ENCODE peak calls at places on chromosome 6, in four cellular contexts. P is heart left ventricle, R is upper lobe of left lung, B is prostate gland. L is an unnamed sample.
A peak's percentile ranks its signal among the peaks of the same experiment; 100 is the strongest.

GRCh38 chr6:157172088-157172768 is 151.1 kb downstream of the TMEM242 start:
- DNase-seq in B (no peak), P (no peak), R (no peak), L (no peak)

GRCh38 chr6:140264451-140264850 is 890.0 kb upstream of the CITED2 start:
- DNase-seq in B (no peak), R (no peak), P (no peak), L (no peak)

GRCh38 chr6:37906121-37906520 is 86.6 kb downstream of the ZFAND3 start:
- DNase-seq in P (no peak), B (no peak), R (no peak), L (no peak)

GRCh38 chr6:15526129-15526764 is 136.6 kb downstream of the DTNBP1 start:
- DNase-seq in P (no peak), R (no peak), B (no peak), L (no peak)

GRCh38 chr6:105587349-105588115 is 184.7 kb upstream of the PREP start:
- DNase-seq in P (no peak), B (no peak), R (no peak), L (no peak)

GRCh38 chr6:19757036-19757435 is 80.1 kb upstream of the ID4 start:
- DNase-seq in R (no peak), P (no peak), B (no peak), L (no peak)

GRCh38 chr6:104633125-104633524 is 226.6 kb downstream of the HACE1 start:
- DNase-seq in R (no peak), B (no peak), P (no peak), L (no peak)

GRCh38 chr6:27669278-27669797 is 196.4 kb upstream of the ZNF184 start:
- DNase-seq in R (no peak), P (no peak), B (no peak), L (no peak)

GRCh38 chr6:85008311-85009015 is 244.1 kb upstream of the TBX18 start:
- DNase-seq in B (no peak), R (no peak), P (no peak), L (no peak)

GRCh38 chr6:14550817-14551216 is 433.2 kb downstream of the CD83 start:
- DNase-seq in R (no peak), P (peak; percentile 55), B (no peak), L (no peak)

GRCh38 chr6:36154286-36154685 is 24.0 kb downstream of the MAPK13 start:
- DNase-seq in P (no peak), R (peak; percentile 46), B (peak; percentile 41), L (no peak)

GRCh38 chr6:127120787-127121636 is 2.5 kb downstream of the RSPO3 start:
- DNase-seq in B (peak; percentile 36), P (peak; percentile 59), R (peak; percentile 77), L (no peak)

GRCh38 chr6:37942606-37943376 is 123.3 kb downstream of the ZFAND3 start:
- DNase-seq in B (no peak), P (no peak), R (no peak), L (no peak)

GRCh38 chr6:44150317-44150917 is 8.2 kb upstream of the CAPN11 start:
- DNase-seq in B (no peak), P (no peak), R (no peak), L (no peak)

GRCh38 chr6:44154067-44154466 is 4.6 kb upstream of the CAPN11 start:
- DNase-seq in R (no peak), B (no peak), P (no peak), L (no peak)

GRCh38 chr6:44151348-44152108 is 7.1 kb upstream of the CAPN11 start:
- DNase-seq in P (peak; percentile 75), R (peak; percentile 81), B (peak; percentile 68), L (no peak)

GRCh38 chr6:44152533-44152932 is 6.1 kb upstream of the CAPN11 start:
- DNase-seq in B (no peak), P (no peak), R (no peak), L (no peak)

GRCh38 chr6:44152109-44152461 is 6.5 kb upstream of the CAPN11 start:
- DNase-seq in P (no peak), R (no peak), B (no peak), L (no peak)
- TF ChIP-seq CTCF in P (no peak), R (no peak), B (no peak), L (peak; percentile 32)

GRCh38 chr6:40932953-40933352 is 106.1 kb downstream of the UNC5CL start:
- DNase-seq in R (no peak), P (no peak), B (no peak), L (no peak)
- H3K27ac ChIP-seq in R (no peak overlapping the region), P (no peak overlapping the region), B (no peak overlapping the region), L (no peak overlapping the region)

GRCh38 chr6:35090734-35091133 is 50.4 kb downstream of the TCP11 start:
- DNase-seq in R (no peak), P (no peak), B (no peak), L (no peak)
- H3K4me1 ChIP-seq in R (peaks cover 19% of the 10 kb centered on the region), P (peaks cover 48% of the 10 kb centered on the region), B (no peaks in the 10 kb centered on the region), L (peaks cover 46% of the 10 kb centered on the region)

DNA sequence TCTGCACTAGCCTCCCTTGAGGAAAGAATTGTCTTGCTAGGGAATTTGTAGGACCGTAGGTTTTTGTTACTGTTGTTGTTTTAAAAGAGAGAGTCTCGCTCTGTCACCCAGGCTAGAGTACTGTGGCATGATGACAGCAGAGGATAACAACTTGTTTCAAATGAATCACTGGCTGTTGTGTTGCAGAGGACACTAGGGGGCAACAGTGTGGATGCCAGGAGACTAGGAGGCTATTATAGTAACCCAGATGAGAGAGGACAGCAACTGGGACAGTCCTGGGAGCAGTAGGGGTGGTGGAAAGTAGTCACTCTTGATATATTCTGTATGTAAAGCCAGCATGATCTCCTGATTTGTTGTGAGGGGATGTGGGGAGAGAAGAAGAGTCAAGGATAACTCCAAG is 41.8 kb upstream of the LAMA4 start:
- DNase-seq in B (no peak), R (no peak), P (no peak), L (no peak)
- TF ChIP-seq CTCF in B (no peak), R (no peak), P (no peak), L (no peak)

GRCh38 chr6:133047065-133047665 is 194.0 kb upstream of the EYA4 start:
- DNase-seq in R (no peak), P (no peak), B (no peak), L (no peak)
- H3K27ac ChIP-seq in R (no peak overlapping the region), P (no peak overlapping the region), B (no peak overlapping the region), L (no peak overlapping the region)

DNA sequence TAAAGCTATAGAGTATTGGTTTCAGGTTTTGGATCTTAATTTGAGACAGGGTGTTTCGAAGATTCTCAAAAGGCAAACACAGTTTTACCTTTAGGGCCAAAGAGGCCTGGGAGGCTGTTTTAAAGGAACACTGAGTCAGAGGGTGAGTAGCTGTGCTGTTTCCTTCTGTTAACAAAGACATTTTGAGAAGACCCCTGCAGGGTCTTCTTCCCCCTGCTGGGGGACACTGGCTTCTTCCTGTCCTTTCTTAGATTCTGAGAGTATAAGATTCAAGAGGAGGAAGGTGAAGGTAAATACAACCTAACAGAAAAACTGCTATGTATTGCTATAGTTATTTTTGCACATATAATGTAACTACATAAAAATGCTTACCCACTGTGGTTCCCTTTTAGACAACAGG is 19.0 kb downstream of the HS3ST5 start:
- DNase-seq in P (no peak), B (no peak), R (no peak), L (no peak)
- H3K4me1 ChIP-seq in P (no peaks in the 10 kb centered on the region), B (no peaks in the 10 kb centered on the region), R (no peaks in the 10 kb centered on the region), L (no peaks in the 10 kb centered on the region)

GRCh38 chr6:138555294-138555988 is 56.1 kb upstream of the NHSL1 start:
- DNase-seq in B (no peak), P (no peak), R (peak; percentile 33), L (no peak)
- TF ChIP-seq CTCF in B (no peak), P (no peak), R (no peak), L (no peak)

GRCh38 chr6:70415660-70416059 is 2.4 kb downstream of the FAM135A start:
- DNase-seq in R (no peak), P (no peak), B (no peak), L (no peak)
- H3K27ac ChIP-seq in R (no peak overlapping the region), P (no peak overlapping the region), B (peak overlapping the region; percentile 93), L (no peak overlapping the region)

GRCh38 chr6:135192256-135193174 is 11.4 kb downstream of the MYB start:
- DNase-seq in P (no peak), R (no peak), B (no peak), L (no peak)

GRCh38 chr6:135193221-135193620 is 12.1 kb downstream of the MYB start:
- DNase-seq in P (no peak), R (no peak), B (no peak), L (no peak)

GRCh38 chr6:135188718-135189117 is 7.6 kb downstream of the MYB start:
- DNase-seq in B (no peak), R (no peak), P (no peak), L (no peak)

GRCh38 chr6:135189344-135189743 is 8.2 kb downstream of the MYB start:
- DNase-seq in B (no peak), R (no peak), P (no peak), L (no peak)

DNA sequence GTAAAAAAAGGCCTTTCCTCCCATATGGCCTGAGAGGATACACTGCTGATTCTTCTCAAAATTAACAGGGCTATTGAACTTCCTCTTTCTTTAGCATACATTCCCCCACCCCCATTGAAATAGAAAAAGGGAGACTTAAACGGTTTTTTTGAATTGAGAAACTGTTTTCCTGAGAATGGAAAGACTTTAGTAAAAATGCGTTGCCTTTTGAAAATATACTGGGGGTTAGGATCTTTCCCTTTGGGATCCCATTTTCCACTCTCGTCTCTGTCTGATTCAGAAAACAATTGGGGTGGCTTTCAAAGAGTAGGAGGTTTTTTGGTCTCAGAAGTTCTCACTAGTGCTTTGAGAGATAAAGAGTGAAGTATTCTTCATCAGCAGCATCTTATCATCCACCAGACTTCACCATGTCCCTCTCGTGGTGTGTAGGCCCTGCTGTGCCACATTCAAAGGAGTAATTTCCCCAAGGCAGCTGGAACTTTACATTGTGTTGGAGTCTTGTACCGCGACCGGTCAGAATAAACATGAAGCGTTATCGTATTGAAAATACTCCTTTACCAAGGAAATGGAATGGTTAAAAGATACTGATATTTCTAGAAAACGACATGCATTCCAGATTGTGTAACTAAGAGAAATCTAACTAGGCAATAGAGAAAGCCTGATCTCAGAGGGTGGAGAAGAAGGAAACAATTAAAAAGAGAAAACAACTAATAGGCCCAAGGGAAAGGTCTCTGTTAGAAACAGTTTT is 10.6 kb downstream of the MYB start:
- DNase-seq in P (no peak), R (no peak), B (no peak), L (no peak)
- H3K4me1 ChIP-seq in P (no peaks in the 10 kb centered on the region), R (no peaks in the 10 kb centered on the region), B (no peaks in the 10 kb centered on the region), L (no peaks in the 10 kb centered on the region)

DNA sequence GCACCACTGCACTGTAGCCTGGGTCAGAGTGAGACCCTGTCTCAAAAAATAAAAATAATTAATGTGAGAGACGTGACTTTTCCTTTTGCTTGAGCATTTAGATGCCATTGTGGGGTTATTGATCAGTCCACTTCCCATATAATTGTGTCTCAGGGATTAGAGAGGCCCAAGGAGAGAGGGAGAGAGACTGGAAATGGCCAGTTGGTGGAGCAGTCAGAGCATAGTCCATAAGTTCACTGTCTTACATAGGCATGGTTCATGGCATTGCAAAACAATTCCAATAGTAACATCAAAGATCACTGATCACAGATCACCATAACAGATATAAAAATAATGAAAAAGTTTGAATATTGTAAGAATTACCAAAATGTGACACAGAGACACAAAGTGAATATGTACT is 15.2 kb upstream of the SDHAF4 start:
- DNase-seq in P (no peak), B (no peak), R (no peak), L (no peak)
- TF ChIP-seq CTCF in P (no peak), B (no peak), R (no peak), L (no peak)